ENCODE peak calls at places on chromosomes 3 and 15, in six cellular contexts. R is WERI-Rb-1; G is fibroblast of mammary gland; U is activated CD8-positive, alpha-beta memory T cell treated with anti-CD3 and anti-CD28 coated beads, Interleukin-2, amount 50 U/mL, for 4 hours; Z is activated gamma-delta T cell treated with Interleukin-2 at 50 U/mL for 16 hours; V is KG1. X is an unnamed sample.

GRCh38 chr3:155026999-155027591 is 53.0 kb upstream of the MME start:
- DNase-seq in V (no peak), G (peak; percentile 93), U (no peak), Z (no peak), R (peak; percentile 68), X (no peak)

GRCh38 chr15:67064607-67065530 is 533 bp upstream of the SMAD3 start:
- DNase-seq in R (no peak), V (peak; percentile 45), G (no peak), Z (peak; percentile 40), U (peak; percentile 46), X (peak; percentile 54)

GRCh38 chr15:79192462-79193036 is 90.0 kb upstream of the ANKRD34C start:
- DNase-seq in V (no peak), R (no peak), U (no peak), G (peak; percentile 17), Z (no peak), X (no peak)

GRCh38 chr3:185943363-185944106 is 5.7 kb upstream of the TRA2B start:
- DNase-seq in V (peak; percentile 79), R (peak; percentile 81), G (peak; percentile 80), Z (peak; percentile 84), U (peak; percentile 84), X (peak; percentile 76)

GRCh38 chr15:76192715-76193114 is 118.6 kb downstream of the ETFA start:
- DNase-seq in V (no peak), Z (no peak), G (no peak), U (no peak), R (no peak), X (no peak)

GRCh38 chr3:112610121-112610520 is 30.8 kb downstream of the CCDC80 start:
- DNase-seq in U (no peak), Z (no peak), R (no peak), V (no peak), G (peak; percentile 93), X (no peak)

GRCh38 chr15:50135123-50135541 is 16.1 kb upstream of the ATP8B4 start:
- DNase-seq in G (peak; percentile 73), V (no peak), R (no peak), Z (no peak), U (no peak), X (no peak)

GRCh38 chr3:130975251-130975650 is 51.4 kb downstream of the ASTE1 start:
- DNase-seq in Z (no peak), R (no peak), G (no peak), V (no peak), U (no peak), X (peak; percentile 87)

GRCh38 chr15:60673918-60674558 is 195.1 kb upstream of the ICE2 start:
- DNase-seq in G (peak; percentile 98), U (peak; percentile 41), R (no peak), Z (no peak), V (no peak), X (peak; percentile 91)

GRCh38 chr3:159845737-159846136 is 142.9 kb upstream of the IL12A start:
- DNase-seq in Z (no peak), R (no peak), U (no peak), V (no peak), G (no peak), X (no peak)

GRCh38 chr3:13016083-13016725 is 57.0 kb downstream of the IQSEC1 start:
- DNase-seq in U (peak; percentile 37), V (peak; percentile 28), Z (peak; percentile 50), R (no peak), G (no peak), X (no peak)

GRCh38 chr15:89494941-89495637 is 1.3 kb downstream of the RHCG start:
- DNase-seq in R (peak; percentile 50), Z (no peak), U (no peak), G (peak; percentile 32), V (no peak), X (no peak)

GRCh38 chr3:155243512-155243921 is 50.0 kb downstream of the STRIT1 start:
- DNase-seq in R (no peak), U (no peak), Z (no peak), V (no peak), G (peak; percentile 82), X (no peak)

GRCh38 chr15:70504305-70504951 is 258.9 kb downstream of the UACA start:
- DNase-seq in R (peak; percentile 85), Z (no peak), U (no peak), G (peak; percentile 92), V (peak; percentile 56), X (no peak)

X was measured in foreskin keratinocyte.